ENCODE peak calls at places on chromosomes 16 and 17, in nine cellular contexts. R, N, E, W, M, A, H, F and K are unnamed samples.

GRCh38 chr17:1830288-1830687 is 483 bp downstream of the RPA1 start:
- DNase-seq in R (no peak), N (no peak), E (no peak), W (peak; percentile 62), M (peak; percentile 42), A (peak; percentile 2), H (no peak), F (no peak), K (no peak)

GRCh38 chr16:22141746-22142145 is 20.6 kb upstream of the SDR42E2 start:
- DNase-seq in R (no peak), N (no peak), E (no peak), W (peak; percentile 81), M (no peak), A (no peak), H (no peak), F (no peak), K (peak; percentile 40)

GRCh38 chr17:38609280-38610031 is 3.7 kb upstream of the SRCIN1 start:
- DNase-seq in R (no peak), N (peak; percentile 22), E (no peak), W (peak; percentile 99), M (peak; percentile 36), A (no peak), H (no peak), F (no peak), K (no peak)

GRCh38 chr17:78128616-78129384 is at the start of gene TMC6:
- DNase-seq in R (no peak), N (peak; percentile 64), E (no peak), W (peak; percentile 88), M (peak; percentile 73), A (peak; percentile 67), H (peak; percentile 36), F (no peak), K (no peak)

GRCh38 chr17:44940321-44940720 is 7.3 kb downstream of the KIF18B start:
- DNase-seq in R (no peak), N (no peak), E (no peak), W (peak; percentile 55), M (no peak), A (no peak), H (no peak), F (no peak), K (peak; percentile 68)

GRCh38 chr17:52233632-52234031 is 75.1 kb upstream of the CA10 start:
- DNase-seq in R (no peak), N (no peak), E (no peak), W (no peak), M (no peak), A (no peak), H (no peak), F (no peak), K (no peak)

GRCh38 chr16:2009791-2010510 is at the start of gene ZNF598:
- DNase-seq in R (peak; percentile 47), N (peak; percentile 93), E (no peak), W (peak; percentile 91), M (peak; percentile 79), A (peak; percentile 73), H (peak; percentile 51), F (peak; percentile 81), K (peak; percentile 88)

GRCh38 chr16:31143036-31143888 is 6.6 kb downstream of the PRSS36 start:
- DNase-seq in R (no peak), N (no peak), E (no peak), W (peak; percentile 56), M (no peak), A (no peak), H (no peak), F (no peak), K (no peak)

GRCh38 chr16:31477220-31478216 is 5.4 kb upstream of the SLC5A2 start:
- DNase-seq in R (no peak), N (peak; percentile 59), E (no peak), W (peak; percentile 91), M (peak; percentile 51), A (peak; percentile 37), H (no peak), F (peak; percentile 42), K (no peak)

GRCh38 chr16:85718682-85719081 is 29.9 kb upstream of the GINS2 start:
- DNase-seq in R (peak; percentile 12), N (no peak), E (no peak), W (peak; percentile 76), M (no peak), A (no peak), H (no peak), F (no peak), K (no peak)

GRCh38 chr17:13650096-13650675 is 48.5 kb upstream of the HS3ST3A1 start:
- DNase-seq in R (no peak), N (no peak), E (no peak), W (no peak), M (no peak), A (no peak), H (no peak), F (no peak), K (peak; percentile 54)

GRCh38 chr17:82396601-82397435 is 21.3 kb upstream of the HEXD start:
- DNase-seq in R (no peak), N (no peak), E (no peak), W (no peak), M (no peak), A (no peak), H (no peak), F (no peak), K (peak; percentile 94)

GRCh38 chr17:48624544-48625501 is 1.3 kb downstream of the HOXB9 start:
- DNase-seq in R (no peak), N (no peak), E (no peak), W (peak; percentile 82), M (no peak), A (no peak), H (no peak), F (no peak), K (no peak)